ENCODE peak calls at places on chromosomes 13 and 19, in five cellular contexts. N is A673; B is CD4-positive, alpha-beta T cell; A is fibroblast of pulmonary artery; H is substantia nigra. T is an unnamed sample.

GRCh38 chr13:95100525-95101121 is 200.6 kb downstream of the ABCC4 start:
- DNase-seq in N (no peak), B (no peak), A (peak), H (no peak), T (no peak)

GRCh38 chr13:113741101-113741731 is 17.8 kb upstream of the TMEM255B start:
- DNase-seq in N (no peak), B (no peak), A (no peak), H (no peak), T (no peak)

GRCh38 chr13:44142911-44143665 is 230.5 kb upstream of the SERP2 start:
- DNase-seq in N (no peak), B (no peak), A (peak), H (no peak), T (no peak)

GRCh38 chr19:41341669-41342490 is 11.8 kb downstream of the TGFB1 start:
- DNase-seq in N (no peak), B (no peak), A (no peak), H (no peak), T (no peak)

GRCh38 chr13:83312194-83312593 is 570.1 kb downstream of the SLITRK1 start:
- DNase-seq in N (no peak), B (no peak), A (peak), H (no peak), T (no peak)

GRCh38 chr19:18789883-18790565 is 1.1 kb downstream of the COMP start:
- DNase-seq in N (peak), B (no peak), A (no peak), H (no peak), T (no peak)

GRCh38 chr19:39818626-39819097 is 15.3 kb downstream of the DYRK1B start:
- DNase-seq in N (no peak), B (no peak), A (no peak), H (no peak), T (no peak)

GRCh38 chr13:50085063-50085462 is 69.8 kb downstream of the KCNRG start:
- DNase-seq in N (peak), B (no peak), A (peak), H (no peak), T (peak)

GRCh38 chr19:8585894-8586750 is 8.9 kb upstream of the MYO1F start:
- DNase-seq in N (peak), B (peak), A (peak), H (peak), T (peak)

GRCh38 chr19:40322951-40323615 is 25.1 kb downstream of the C19orf47 start:
- DNase-seq in N (peak), B (no peak), A (no peak), H (no peak), T (no peak)